ENCODE peak calls at places on chromosomes 12 and 14, in four cellular contexts. X is GM06990, J is Peyer's patch, L is tibial artery. N is an unnamed sample. For H3K27me3, the result is how much of the 10 kb centered on the place peaks cover.

GRCh38 chr12:52606581-52607241 is 5.4 kb upstream of the KRT72 start:
- DNase-seq in L (no peak), X (no peak), J (no peak), N (no peak)

GRCh38 chr12:16325426-16325825 is 22.0 kb upstream of the MGST1 start:
- DNase-seq in X (no peak), J (no peak), L (no peak), N (no peak)

GRCh38 chr14:51884086-51884927 is 23.9 kb downstream of the GNG2 start:
- DNase-seq in J (no peak), L (no peak), X (no peak), N (no peak)

GRCh38 chr12:31591308-31591901 is 469 bp upstream of the DENND5B start:
- DNase-seq in L (no peak), J (peak), X (no peak), N (no peak)

GRCh38 chr12:104823985-104824441 is 134.1 kb downstream of the SLC41A2 start:
- DNase-seq in L (peak), J (no peak), X (no peak), N (peak)

GRCh38 chr14:50364792-50365191 is 31.9 kb downstream of the CDKL1 start:
- DNase-seq in X (no peak), J (no peak), L (no peak), N (no peak)

GRCh38 chr12:96246926-96247566 is 52.9 kb downstream of the ELK3 start:
- DNase-seq in X (no peak), J (no peak), L (no peak), N (no peak)

GRCh38 chr14:23137221-23138172 is 18.4 kb upstream of the CEBPE start:
- DNase-seq in L (no peak), X (no peak), J (no peak), N (peak)

GRCh38 chr12:25670076-25671055 is 117.3 kb upstream of the LMNTD1 start:
- DNase-seq in L (no peak), J (no peak), X (no peak), N (no peak)

DNA sequence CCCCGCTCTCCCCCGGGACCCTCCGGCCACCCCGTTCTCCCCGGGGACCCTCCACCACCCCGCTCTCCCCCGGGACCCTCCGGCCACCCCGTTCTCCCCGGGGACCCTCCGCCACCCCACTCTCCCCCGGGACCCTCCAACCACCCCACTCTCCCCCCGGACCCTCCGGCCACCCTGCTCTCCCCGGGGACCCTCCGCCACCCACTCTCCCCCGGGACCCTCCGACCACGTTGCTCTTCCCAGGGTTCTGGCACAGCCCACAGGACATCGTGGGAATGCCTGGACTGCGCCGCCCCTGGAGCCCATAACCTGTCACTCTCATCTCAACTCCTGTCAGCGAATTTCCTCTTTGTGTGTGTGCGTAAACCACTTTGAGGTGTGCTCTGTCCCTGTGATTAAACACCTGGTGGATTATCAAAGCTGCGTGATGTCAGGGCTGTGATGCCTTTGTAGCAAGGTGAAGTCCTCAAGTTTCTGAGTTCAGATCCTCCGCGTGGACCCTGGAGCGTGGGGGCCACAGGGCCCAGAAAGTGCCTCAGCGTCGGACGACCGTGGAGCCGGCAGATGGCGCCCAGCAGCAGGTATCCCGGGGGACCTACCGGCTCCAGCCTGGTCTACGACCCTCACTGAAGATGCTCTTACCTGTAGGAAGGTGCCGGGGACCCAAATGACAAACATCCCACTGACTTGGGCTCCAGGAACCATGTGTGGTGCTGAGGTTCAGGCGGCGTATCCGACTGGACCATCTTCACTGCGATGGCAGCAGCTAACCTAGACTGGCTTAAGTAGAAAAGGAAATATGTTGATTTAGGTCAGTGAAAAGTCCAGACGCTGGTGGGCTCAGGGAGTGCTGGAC is 63.2 kb upstream of the GALNT9 start:
- DNase-seq in X (no peak), L (no peak), J (no peak), N (peak)
- H3K27me3 ChIP-seq in X (under half), L (under half), J (under half), N (under half)

DNA sequence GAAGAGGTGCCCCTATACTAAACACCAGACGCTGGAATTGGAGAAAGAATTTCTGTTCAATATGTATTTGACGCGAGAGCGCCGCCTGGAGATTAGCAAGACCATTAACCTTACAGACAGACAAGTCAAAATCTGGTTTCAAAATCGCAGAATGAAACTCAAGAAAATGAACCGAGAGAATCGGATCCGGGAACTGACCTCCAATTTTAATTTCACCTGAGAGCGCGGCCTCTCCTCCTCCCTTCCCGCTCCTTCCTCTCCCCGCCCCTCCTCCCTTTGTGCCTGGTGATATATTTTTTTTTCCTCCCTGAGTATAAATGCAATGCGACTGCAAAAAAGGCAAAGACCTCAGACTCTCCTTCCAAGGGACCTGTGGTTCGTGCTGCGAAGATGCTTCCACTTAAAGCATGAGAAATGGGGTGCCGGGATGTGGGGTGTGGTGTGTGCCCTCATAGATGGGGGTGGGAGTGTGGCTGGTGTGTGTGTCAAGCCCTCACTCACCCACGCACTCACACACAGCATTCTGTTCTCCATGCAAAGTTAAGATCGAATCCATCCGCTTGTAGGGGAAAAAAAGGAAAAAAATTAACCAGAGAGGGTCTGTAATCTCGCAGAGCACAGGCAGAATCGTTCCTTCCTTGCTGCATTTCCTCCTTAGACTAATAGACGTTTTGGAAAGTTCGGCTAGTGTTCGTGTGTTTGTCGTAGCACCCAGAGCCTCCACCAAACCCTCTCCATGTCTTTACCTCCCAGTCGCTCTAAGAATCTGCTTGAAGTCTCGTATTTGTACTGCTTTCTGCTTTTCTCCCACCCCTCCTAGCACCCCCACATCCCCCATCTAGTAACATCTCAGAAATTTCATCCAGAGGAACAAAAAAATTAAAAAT is 4.5 kb downstream of the HOXC10 start:
- DNase-seq in J (no peak), L (no peak), X (peak), N (no peak)
- H3K27me3 ChIP-seq in J (half or more), L (under half), X (under half), N (half or more)

DNA sequence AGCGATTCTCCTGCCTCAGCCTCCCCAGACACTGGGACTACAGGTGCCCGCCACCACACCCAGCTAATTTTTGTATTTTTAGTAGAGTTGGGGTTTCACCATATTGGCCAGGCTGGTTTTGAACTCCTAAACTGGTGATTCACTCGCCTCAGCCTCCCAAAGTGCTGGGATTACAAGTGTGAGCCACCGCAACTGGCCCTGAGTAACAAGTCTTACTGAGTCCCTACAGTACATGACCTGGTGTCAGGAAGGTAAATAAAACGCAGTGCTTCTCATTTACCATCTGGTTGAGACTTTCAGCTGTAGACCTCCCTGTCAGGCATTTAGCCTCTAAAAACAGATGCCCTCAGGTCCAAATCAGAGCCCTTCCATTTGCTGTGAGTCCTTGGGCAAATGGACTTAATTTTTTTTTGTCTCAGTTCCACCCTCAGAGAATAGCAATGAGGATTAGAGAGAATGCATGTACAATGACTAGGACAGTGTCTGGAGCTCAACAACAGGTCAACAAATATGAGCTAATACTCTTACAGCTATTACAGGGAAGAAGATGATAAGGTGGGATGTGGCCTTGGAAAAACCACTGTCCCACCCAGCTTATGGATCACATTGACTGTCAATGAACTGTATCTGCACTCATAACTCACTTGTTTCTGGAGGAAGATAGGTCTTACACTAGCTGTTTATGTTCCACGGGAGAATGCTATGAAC is 70.5 kb downstream of the PHLDA1 start:
- DNase-seq in L (no peak), X (no peak), J (no peak), N (no peak)
- H3K27me3 ChIP-seq in L (under half), X (under half), J (under half), N (under half)

DNA sequence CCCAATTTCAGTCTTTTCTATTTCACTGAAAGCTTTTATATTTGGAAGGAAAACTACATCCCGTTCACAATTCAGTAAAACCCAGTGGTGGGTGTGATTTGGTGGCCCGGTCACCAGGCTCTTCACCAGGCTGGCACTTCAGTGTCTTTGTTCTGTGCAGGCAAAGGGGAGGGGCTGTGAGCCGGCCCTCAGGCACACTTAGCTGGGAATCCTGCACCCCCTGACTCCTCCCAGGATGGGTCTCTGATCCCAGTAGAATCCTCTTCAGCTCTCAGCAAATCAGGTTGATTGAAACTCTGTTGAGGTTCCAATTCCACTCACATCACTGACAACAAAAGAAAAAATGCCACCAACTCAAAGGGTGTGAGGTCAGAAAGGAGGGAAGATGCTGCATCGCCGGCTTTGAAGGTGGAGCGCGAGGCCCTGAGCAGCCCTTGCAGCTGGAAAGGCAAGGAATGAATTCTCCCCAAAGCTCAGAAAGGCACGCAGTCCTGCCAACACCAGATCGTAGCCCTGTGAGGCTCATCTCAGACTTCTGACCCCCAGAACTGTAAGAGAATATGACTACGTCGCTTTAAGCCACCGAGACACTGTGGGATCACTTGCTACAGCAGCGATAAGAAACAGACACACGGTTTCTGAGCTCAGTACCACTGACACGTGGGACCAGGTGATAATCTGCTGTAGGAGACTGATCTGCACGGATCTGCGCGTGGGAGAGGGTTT is 166.6 kb downstream of the PIWIL1 start:
- DNase-seq in X (no peak), L (no peak), J (no peak), N (no peak)
- H3K27me3 ChIP-seq in X (under half), L (under half), J (under half), N (under half)

DNA sequence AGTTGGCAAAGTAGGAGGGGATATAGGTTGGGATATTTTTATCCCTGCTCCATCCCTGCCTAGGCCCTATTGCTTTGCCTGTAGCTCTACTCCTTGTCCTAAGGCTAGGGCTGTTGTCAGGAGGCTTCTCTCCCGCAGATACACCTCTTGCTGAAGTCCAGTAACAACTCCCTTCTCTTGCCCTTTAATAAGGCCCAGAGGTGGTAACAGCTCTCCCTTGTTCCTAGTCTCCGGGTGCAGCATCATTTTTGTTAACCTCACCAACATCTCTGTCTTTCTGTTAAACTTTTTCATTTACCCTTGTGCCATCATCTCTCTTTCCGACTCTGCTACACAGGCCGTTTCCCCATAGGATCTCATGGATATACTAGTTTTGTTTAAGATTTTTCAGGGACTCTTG is 6.3 kb downstream of the ASCL1 start:
- DNase-seq in X (no peak), J (no peak), L (no peak), N (no peak)
- H3K27me3 ChIP-seq in X (under half), J (under half), L (under half), N (half or more)

DNA sequence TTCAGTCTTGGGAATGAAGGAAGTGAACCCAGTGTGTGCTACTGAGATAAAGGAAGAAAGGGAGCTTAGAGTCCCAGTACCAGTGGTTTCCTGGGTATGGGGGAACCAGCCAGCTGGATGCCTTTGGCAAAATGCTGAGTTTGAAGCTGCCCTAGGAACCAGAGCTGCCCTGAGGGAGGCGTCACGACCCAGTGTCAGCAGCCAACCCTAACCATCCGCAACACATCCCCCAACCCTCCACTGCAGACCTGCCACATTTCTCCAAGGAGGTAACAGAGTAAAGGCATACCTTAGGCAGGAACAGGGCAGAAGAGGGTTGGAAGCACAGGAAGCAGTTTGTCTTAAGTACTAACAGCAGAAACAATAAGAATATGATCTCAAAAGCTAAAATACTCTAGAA is 28.6 kb downstream of the PRDM4 start:
- DNase-seq in J (no peak), X (no peak), L (no peak), N (no peak)
- H3K27me3 ChIP-seq in J (under half), X (under half), L (under half), N (under half)